ENCODE peak calls at places on chromosome 9, in seven cellular contexts. One of them, this sample, is unnamed.
A peak's percentile ranks its signal among the peaks of the same experiment; 100 is the strongest.

GRCh38 chr9:133437753-133438531 is 15.8 kb downstream of the ADAMTS13 start:
- DNase-seq in PC-9: no peak
- DNase-seq in Karpas-422: peak; percentile 78
- DNase-seq in neural progenitor cell: no peak
- DNase-seq in PC-3: peak; percentile 14
- DNase-seq in DND-41: no peak
- DNase-seq in fibroblast of lung: no peak
- DNase-seq in this sample: no peak

GRCh38 chr9:138038244-138038671 is 160.7 kb downstream of the CACNA1B start:
- DNase-seq in PC-9: no peak
- DNase-seq in Karpas-422: no peak
- DNase-seq in neural progenitor cell: no peak
- DNase-seq in PC-3: no peak
- DNase-seq in DND-41: no peak
- DNase-seq in fibroblast of lung: no peak
- DNase-seq in this sample: no peak

GRCh38 chr9:115090486-115090885 is 27.5 kb downstream of the TNC start:
- DNase-seq in PC-9: no peak
- DNase-seq in Karpas-422: no peak
- DNase-seq in neural progenitor cell: no peak
- DNase-seq in PC-3: no peak
- DNase-seq in DND-41: no peak
- DNase-seq in fibroblast of lung: no peak
- DNase-seq in this sample: no peak

GRCh38 chr9:132595319-132595718 is 12.9 kb downstream of the BARHL1 start:
- DNase-seq in PC-9: peak; percentile 15
- DNase-seq in Karpas-422: no peak
- DNase-seq in neural progenitor cell: peak; percentile 42
- DNase-seq in PC-3: no peak
- DNase-seq in DND-41: no peak
- DNase-seq in fibroblast of lung: no peak
- DNase-seq in this sample: no peak

GRCh38 chr9:136538599-136539426 is 7.0 kb downstream of the NOTCH1 start:
- DNase-seq in PC-9: no peak
- DNase-seq in Karpas-422: no peak
- DNase-seq in neural progenitor cell: no peak
- DNase-seq in PC-3: no peak
- DNase-seq in DND-41: no peak
- DNase-seq in fibroblast of lung: no peak
- DNase-seq in this sample: no peak

GRCh38 chr9:134955156-134955555 is 37.4 kb upstream of the FCN1 start:
- DNase-seq in PC-9: no peak
- DNase-seq in Karpas-422: no peak
- DNase-seq in neural progenitor cell: no peak
- DNase-seq in PC-3: no peak
- DNase-seq in DND-41: no peak
- DNase-seq in fibroblast of lung: no peak
- DNase-seq in this sample: no peak

GRCh38 chr9:8014987-8015682 is 215.6 kb upstream of the DMAC1 start:
- DNase-seq in PC-9: no peak
- DNase-seq in Karpas-422: no peak
- DNase-seq in neural progenitor cell: no peak
- DNase-seq in PC-3: no peak
- DNase-seq in DND-41: no peak
- DNase-seq in fibroblast of lung: no peak
- DNase-seq in this sample: no peak

GRCh38 chr9:9108641-9109040 is 1309.1 kb upstream of the DMAC1 start:
- DNase-seq in PC-9: no peak
- DNase-seq in Karpas-422: no peak
- DNase-seq in neural progenitor cell: peak; percentile 13
- DNase-seq in PC-3: no peak
- DNase-seq in DND-41: no peak
- DNase-seq in fibroblast of lung: no peak
- DNase-seq in this sample: no peak

GRCh38 chr9:114938687-114939575 is 8.5 kb upstream of the TNFSF8 start:
- DNase-seq in PC-9: no peak
- DNase-seq in Karpas-422: no peak
- DNase-seq in neural progenitor cell: no peak
- DNase-seq in PC-3: no peak
- DNase-seq in DND-41: no peak
- DNase-seq in fibroblast of lung: peak; percentile 54
- DNase-seq in this sample: no peak

GRCh38 chr9:34387239-34387638 is 10.5 kb upstream of the MYORG start:
- DNase-seq in PC-9: no peak
- DNase-seq in Karpas-422: no peak
- DNase-seq in neural progenitor cell: no peak
- DNase-seq in PC-3: no peak
- DNase-seq in DND-41: no peak
- DNase-seq in fibroblast of lung: no peak
- DNase-seq in this sample: no peak

GRCh38 chr9:19119241-19119640 is 8.1 kb downstream of the PLIN2 start:
- DNase-seq in PC-9: no peak
- DNase-seq in Karpas-422: no peak
- DNase-seq in neural progenitor cell: no peak
- DNase-seq in PC-3: no peak
- DNase-seq in DND-41: no peak
- DNase-seq in fibroblast of lung: no peak
- DNase-seq in this sample: no peak

GRCh38 chr9:89073397-89073796 is 82.1 kb downstream of the S1PR3 start:
- DNase-seq in PC-9: no peak
- DNase-seq in Karpas-422: no peak
- DNase-seq in neural progenitor cell: no peak
- DNase-seq in PC-3: no peak
- DNase-seq in DND-41: no peak
- DNase-seq in fibroblast of lung: no peak
- DNase-seq in this sample: no peak

GRCh38 chr9:135049460-135049859 is 38.0 kb upstream of the OLFM1 start:
- DNase-seq in PC-9: no peak
- DNase-seq in Karpas-422: no peak
- DNase-seq in neural progenitor cell: no peak
- DNase-seq in PC-3: no peak
- DNase-seq in DND-41: no peak
- DNase-seq in fibroblast of lung: no peak
- DNase-seq in this sample: no peak

GRCh38 chr9:94656190-94656589 is 16.9 kb upstream of the FBP1 start:
- DNase-seq in PC-9: no peak
- DNase-seq in Karpas-422: peak; percentile 85
- DNase-seq in neural progenitor cell: peak; percentile 72
- DNase-seq in PC-3: no peak
- DNase-seq in DND-41: peak; percentile 48
- DNase-seq in fibroblast of lung: no peak
- DNase-seq in this sample: no peak

GRCh38 chr9:26870292-26870691 is 22.3 kb downstream of the CAAP1 start:
- DNase-seq in PC-9: no peak
- DNase-seq in Karpas-422: no peak
- DNase-seq in neural progenitor cell: no peak
- DNase-seq in PC-3: peak; percentile 26
- DNase-seq in DND-41: no peak
- DNase-seq in fibroblast of lung: no peak
- DNase-seq in this sample: peak; percentile 28

GRCh38 chr9:28212979-28213378 is 639.7 kb upstream of the C9orf72 start:
- DNase-seq in PC-9: peak; percentile 86
- DNase-seq in Karpas-422: no peak
- DNase-seq in neural progenitor cell: no peak
- DNase-seq in PC-3: peak; percentile 91
- DNase-seq in DND-41: no peak
- DNase-seq in fibroblast of lung: peak; percentile 93
- DNase-seq in this sample: peak; percentile 78

GRCh38 chr9:20728493-20729220 is 44.6 kb downstream of the FOCAD start:
- DNase-seq in PC-9: no peak
- DNase-seq in Karpas-422: no peak
- DNase-seq in neural progenitor cell: no peak
- DNase-seq in PC-3: peak; percentile 39
- DNase-seq in DND-41: no peak
- DNase-seq in fibroblast of lung: peak; percentile 58
- DNase-seq in this sample: no peak

GRCh38 chr9:124007157-124007460 is 4.5 kb upstream of the LHX2 start:
- DNase-seq in PC-9: no peak
- DNase-seq in Karpas-422: no peak
- DNase-seq in neural progenitor cell: peak; percentile 54
- DNase-seq in PC-3: no peak
- DNase-seq in DND-41: no peak
- DNase-seq in fibroblast of lung: no peak
- DNase-seq in this sample: no peak

GRCh38 chr9:33403941-33404781 is 1.8 kb upstream of the AQP7 start:
- DNase-seq in PC-9: no peak
- DNase-seq in Karpas-422: no peak
- DNase-seq in neural progenitor cell: no peak
- DNase-seq in PC-3: no peak
- DNase-seq in DND-41: no peak
- DNase-seq in fibroblast of lung: no peak
- DNase-seq in this sample: no peak

GRCh38 chr9:78365979-78366697 is 69.2 kb downstream of the PSAT1 start:
- DNase-seq in PC-9: no peak
- DNase-seq in Karpas-422: peak; percentile 64
- DNase-seq in neural progenitor cell: peak; percentile 36
- DNase-seq in PC-3: peak; percentile 52
- DNase-seq in DND-41: no peak
- DNase-seq in fibroblast of lung: peak; percentile 47
- DNase-seq in this sample: no peak

GRCh38 chr9:129258124-129258822 is 80.2 kb upstream of the IER5L start:
- DNase-seq in PC-9: peak; percentile 78
- DNase-seq in Karpas-422: no peak
- DNase-seq in neural progenitor cell: peak; percentile 100
- DNase-seq in PC-3: peak; percentile 14
- DNase-seq in DND-41: no peak
- DNase-seq in fibroblast of lung: peak; percentile 89
- DNase-seq in this sample: peak; percentile 85

GRCh38 chr9:82456621-82457020 is 468.0 kb downstream of the SPATA31D1 start:
- DNase-seq in PC-9: no peak
- DNase-seq in Karpas-422: no peak
- DNase-seq in neural progenitor cell: no peak
- DNase-seq in PC-3: peak; percentile 39
- DNase-seq in DND-41: no peak
- DNase-seq in fibroblast of lung: peak; percentile 2
- DNase-seq in this sample: peak; percentile 50

GRCh38 chr9:88969646-88970373 is 21.5 kb upstream of the S1PR3 start:
- DNase-seq in PC-9: no peak
- DNase-seq in Karpas-422: no peak
- DNase-seq in neural progenitor cell: no peak
- DNase-seq in PC-3: no peak
- DNase-seq in DND-41: no peak
- DNase-seq in fibroblast of lung: no peak
- DNase-seq in this sample: no peak

GRCh38 chr9:96219615-96220257 is 82.2 kb downstream of the HSD17B3 start:
- DNase-seq in PC-9: no peak
- DNase-seq in Karpas-422: no peak
- DNase-seq in neural progenitor cell: peak; percentile 28
- DNase-seq in PC-3: no peak
- DNase-seq in DND-41: no peak
- DNase-seq in fibroblast of lung: no peak
- DNase-seq in this sample: peak; percentile 15

DNA sequence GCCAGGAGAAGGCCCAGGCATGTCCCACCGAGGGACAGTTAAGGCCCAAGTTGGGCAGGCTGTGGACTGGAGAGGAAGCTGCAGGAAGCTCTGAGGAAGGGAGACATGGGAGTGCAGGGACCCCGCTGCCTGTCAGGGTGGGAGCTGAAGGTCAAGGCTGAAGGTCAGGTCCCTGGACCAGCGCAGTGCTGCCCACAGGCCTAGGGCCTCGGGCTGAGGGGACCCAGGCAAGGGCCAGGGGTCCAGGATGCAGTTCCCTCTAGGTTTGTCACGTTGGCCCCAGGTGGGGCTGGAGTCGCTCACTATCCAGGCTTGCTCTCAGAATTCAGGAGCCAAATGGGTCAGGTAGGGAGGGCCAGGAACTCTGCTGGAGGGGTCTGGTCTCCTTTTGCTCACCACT is 76.7 kb upstream of the STXBP1 start:
- DNase-seq in PC-9: no peak
- DNase-seq in Karpas-422: no peak
- DNase-seq in neural progenitor cell: no peak
- DNase-seq in PC-3: no peak
- DNase-seq in DND-41: no peak
- DNase-seq in fibroblast of lung: no peak
- DNase-seq in this sample: no peak
- H3K79me2 ChIP-seq in PC-9: peaks cover 70% of the 10 kb centered on the region
- H3K79me2 ChIP-seq in Karpas-422: no peaks in the 10 kb centered on the region
- H3K79me2 ChIP-seq in neural progenitor cell: no peaks in the 10 kb centered on the region
- H3K79me2 ChIP-seq in PC-3: peaks cover 67% of the 10 kb centered on the region
- H3K79me2 ChIP-seq in DND-41: no peaks in the 10 kb centered on the region
- H3K79me2 ChIP-seq in fibroblast of lung: peaks cover 92% of the 10 kb centered on the region
- H3K79me2 ChIP-seq in this sample: peaks cover 98% of the 10 kb centered on the region

DNA sequence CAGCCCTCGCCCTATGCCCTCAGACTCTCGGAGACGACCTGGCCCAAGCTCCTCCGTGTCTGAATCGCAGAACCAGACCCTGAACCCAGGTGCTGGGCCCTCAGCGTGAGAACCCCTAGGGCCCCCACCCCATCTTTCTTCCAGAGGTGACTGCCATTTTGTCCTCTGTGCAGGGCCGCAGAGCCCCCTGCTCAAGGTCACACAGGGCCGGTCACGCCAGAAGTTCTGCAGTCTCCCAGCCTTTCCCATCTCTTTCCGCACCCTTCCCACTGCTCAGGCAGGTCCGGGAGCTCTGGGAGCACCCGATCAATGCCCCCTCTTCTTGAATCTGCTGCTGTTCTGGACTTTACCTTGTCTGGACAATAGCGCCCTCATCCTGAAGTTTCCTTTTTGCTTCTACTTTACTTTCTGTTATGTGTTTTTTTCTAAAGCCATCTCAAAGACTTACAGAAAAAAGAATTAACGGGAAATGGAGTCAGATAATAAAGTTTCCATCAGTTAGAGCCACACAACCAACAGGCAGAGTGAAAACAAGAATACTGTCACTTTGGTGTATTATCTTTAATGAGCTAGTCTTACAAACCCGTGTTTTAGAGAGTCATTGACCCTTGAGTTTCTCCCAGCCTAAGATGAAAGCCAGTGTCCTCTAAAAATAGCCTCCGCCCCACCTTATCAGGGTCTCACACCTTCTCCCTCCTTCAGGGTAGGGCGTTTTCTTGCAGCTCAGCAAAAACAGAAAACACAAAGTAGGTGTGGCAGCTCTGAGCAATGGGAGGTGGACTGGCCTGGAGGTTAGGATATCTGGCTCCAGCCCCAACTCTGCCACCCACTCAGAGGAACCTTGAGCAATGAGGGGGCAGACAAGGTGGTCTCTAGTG is 1.8 kb downstream of the TMOD1 start:
- DNase-seq in PC-9: no peak
- DNase-seq in Karpas-422: no peak
- DNase-seq in neural progenitor cell: no peak
- DNase-seq in PC-3: no peak
- DNase-seq in DND-41: no peak
- DNase-seq in fibroblast of lung: no peak
- DNase-seq in this sample: no peak
- H3K27me3 ChIP-seq in PC-9: no peaks in the 10 kb centered on the region
- H3K27me3 ChIP-seq in Karpas-422: no peaks in the 10 kb centered on the region
- H3K27me3 ChIP-seq in neural progenitor cell: peaks cover 91% of the 10 kb centered on the region
- H3K27me3 ChIP-seq in PC-3: peaks cover 10% of the 10 kb centered on the region
- H3K27me3 ChIP-seq in DND-41: peaks cover 37% of the 10 kb centered on the region
- H3K27me3 ChIP-seq in fibroblast of lung: peaks cover 30% of the 10 kb centered on the region
- H3K27me3 ChIP-seq in this sample: peaks cover 19% of the 10 kb centered on the region

GRCh38 chr9:121714873-121715272 is 63.4 kb downstream of the DAB2IP start:
- DNase-seq in PC-9: no peak
- DNase-seq in Karpas-422: no peak
- DNase-seq in neural progenitor cell: no peak
- DNase-seq in PC-3: no peak
- DNase-seq in DND-41: no peak
- DNase-seq in fibroblast of lung: no peak
- DNase-seq in this sample: no peak
- H3K4me1 ChIP-seq in PC-9: peaks cover 10% of the 10 kb centered on the region
- H3K4me1 ChIP-seq in Karpas-422: no peaks in the 10 kb centered on the region
- H3K4me1 ChIP-seq in neural progenitor cell: peaks cover 19% of the 10 kb centered on the region
- H3K4me1 ChIP-seq in PC-3: no peaks in the 10 kb centered on the region
- H3K4me1 ChIP-seq in DND-41: no peaks in the 10 kb centered on the region
- H3K4me1 ChIP-seq in fibroblast of lung: peaks cover 7% of the 10 kb centered on the region
- H3K4me1 ChIP-seq in this sample: peaks cover 44% of the 10 kb centered on the region

GRCh38 chr9:5698004-5698403 is 69.1 kb downstream of the RIC1 start:
- DNase-seq in PC-9: no peak
- DNase-seq in Karpas-422: no peak
- DNase-seq in neural progenitor cell: no peak
- DNase-seq in PC-3: no peak
- DNase-seq in DND-41: no peak
- DNase-seq in fibroblast of lung: no peak
- DNase-seq in this sample: no peak
- H3K79me2 ChIP-seq in PC-9: no peaks in the 10 kb centered on the region
- H3K79me2 ChIP-seq in Karpas-422: peaks cover 99% of the 10 kb centered on the region
- H3K79me2 ChIP-seq in neural progenitor cell: no peaks in the 10 kb centered on the region
- H3K79me2 ChIP-seq in PC-3: no peaks in the 10 kb centered on the region
- H3K79me2 ChIP-seq in DND-41: no peaks in the 10 kb centered on the region
- H3K79me2 ChIP-seq in fibroblast of lung: peaks cover 3% of the 10 kb centered on the region
- H3K79me2 ChIP-seq in this sample: peaks cover 42% of the 10 kb centered on the region

This sample was measured in mammary epithelial cell.